ENCODE peak calls at places on chromosomes 1 and 21, in seven cellular contexts. F, E, M, U, C, G and A are unnamed samples.

GRCh38 chr1:6352138-6352563 is 41.4 kb downstream of the ACOT7 start:
- DNase-seq in F (no peak), E (peak; percentile 16), M (no peak), U (no peak), C (peak; percentile 39), G (no peak), A (no peak)

GRCh38 chr1:41355761-41356160 is 5.5 kb upstream of the FOXO6 start:
- DNase-seq in F (no peak), E (no peak), M (no peak), U (no peak), C (no peak), G (no peak), A (no peak)

GRCh38 chr1:8495928-8496401 is 178.1 kb downstream of the SLC45A1 start:
- DNase-seq in F (no peak), E (peak; percentile 21), M (no peak), U (no peak), C (no peak), G (no peak), A (no peak)

GRCh38 chr1:87814573-87814972 is 485.9 kb downstream of the LMO4 start:
- DNase-seq in F (no peak), E (peak; percentile 56), M (no peak), U (no peak), C (no peak), G (no peak), A (no peak)

GRCh38 chr1:239394107-239394506 is 7.7 kb downstream of the CHRM3 start:
- DNase-seq in F (no peak), E (no peak), M (no peak), U (no peak), C (no peak), G (no peak), A (no peak)

GRCh38 chr21:34243562-34243961 is 120.2 kb upstream of the KCNE2 start:
- DNase-seq in F (no peak), E (peak; percentile 1), M (no peak), U (no peak), C (peak; percentile 39), G (no peak), A (no peak)

GRCh38 chr1:1196431-1197187 is 9.8 kb downstream of the TNFRSF18 start:
- DNase-seq in F (no peak), E (no peak), M (no peak), U (no peak), C (no peak), G (no peak), A (no peak)

GRCh38 chr1:29332204-29332603 is 95.9 kb downstream of the PTPRU start:
- DNase-seq in F (no peak), E (peak; percentile 18), M (no peak), U (no peak), C (peak; percentile 16), G (peak; percentile 34), A (no peak)

GRCh38 chr1:85128296-85128695 is 72.5 kb downstream of the SYDE2 start:
- DNase-seq in F (no peak), E (peak; percentile 41), M (no peak), U (no peak), C (no peak), G (no peak), A (no peak)

GRCh38 chr1:216528816-216529215 is 105.6 kb upstream of the USH2A start:
- DNase-seq in F (no peak), E (no peak), M (no peak), U (no peak), C (peak; percentile 9), G (no peak), A (no peak)

GRCh38 chr1:207806531-207807394 is 54.9 kb downstream of the CD46 start:
- DNase-seq in F (no peak), E (peak; percentile 58), M (no peak), U (no peak), C (no peak), G (no peak), A (no peak)

GRCh38 chr1:246748867-246749266 is 24.7 kb downstream of the SCCPDH start:
- DNase-seq in F (no peak), E (no peak), M (no peak), U (no peak), C (no peak), G (no peak), A (no peak)

GRCh38 chr1:205983925-205984725 is 19.1 kb downstream of the RAB7B start:
- DNase-seq in F (peak; percentile 63), E (peak; percentile 59), M (peak; percentile 80), U (no peak), C (peak; percentile 89), G (peak; percentile 56), A (no peak)

GRCh38 chr1:119254067-119254720 is 113.7 kb upstream of the WARS2 start:
- DNase-seq in F (no peak), E (no peak), M (no peak), U (no peak), C (no peak), G (no peak), A (no peak)

GRCh38 chr1:210568631-210569030 is 239.9 kb downstream of the HHAT start:
- DNase-seq in F (no peak), E (no peak), M (no peak), U (no peak), C (no peak), G (no peak), A (no peak)

GRCh38 chr21:34817821-34818662 is 149.2 kb downstream of the CLIC6 start:
- DNase-seq in F (no peak), E (no peak), M (no peak), U (no peak), C (peak; percentile 78), G (no peak), A (no peak)

GRCh38 chr1:25037174-25038074 is 107.3 kb upstream of the RUNX3 start:
- DNase-seq in F (no peak), E (peak; percentile 13), M (no peak), U (no peak), C (peak; percentile 57), G (peak; percentile 25), A (no peak)

GRCh38 chr1:209844695-209845404 is 17.1 kb downstream of the UTP25 start:
- DNase-seq in F (no peak), E (no peak), M (no peak), U (no peak), C (no peak), G (no peak), A (no peak)

GRCh38 chr1:6090288-6090687 is 44.6 kb downstream of the KCNAB2 start:
- DNase-seq in F (no peak), E (no peak), M (no peak), U (no peak), C (no peak), G (no peak), A (no peak)

GRCh38 chr1:6037338-6037762 is 8.3 kb upstream of the KCNAB2 start:
- DNase-seq in F (no peak), E (no peak), M (no peak), U (no peak), C (no peak), G (no peak), A (no peak)

GRCh38 chr1:32962248-32962896 is 2.2 kb downstream of the RNF19B start:
- DNase-seq in F (no peak), E (no peak), M (no peak), U (no peak), C (peak; percentile 72), G (no peak), A (no peak)

GRCh38 chr1:236921610-236922009 is 82.6 kb downstream of the MT1HL1 start:
- DNase-seq in F (no peak), E (no peak), M (no peak), U (no peak), C (no peak), G (no peak), A (no peak)

GRCh38 chr1:45867697-45868346 is 64.4 kb downstream of the MAST2 start:
- DNase-seq in F (no peak), E (no peak), M (no peak), U (no peak), C (no peak), G (no peak), A (no peak)

GRCh38 chr1:199931666-199932377 is 95.7 kb upstream of the NR5A2 start:
- DNase-seq in F (peak; percentile 39), E (no peak), M (no peak), U (no peak), C (peak; percentile 76), G (no peak), A (no peak)

GRCh38 chr1:57824535-57824934 is 400.7 kb upstream of the DAB1 start:
- DNase-seq in F (no peak), E (no peak), M (no peak), U (no peak), C (no peak), G (no peak), A (no peak)

GRCh38 chr1:61081637-61082335 is 575 bp upstream of the NFIA start:
- DNase-seq in F (peak; percentile 45), E (peak; percentile 42), M (no peak), U (no peak), C (peak; percentile 49), G (no peak), A (no peak)

GRCh38 chr21:32131960-32132359 is 146.9 kb downstream of the MIS18A start:
- DNase-seq in F (no peak), E (peak; percentile 42), M (no peak), U (no peak), C (no peak), G (no peak), A (no peak)

GRCh38 chr1:20105856-20106255 is 13.5 kb downstream of the PLA2G2D start:
- DNase-seq in F (no peak), E (peak; percentile 62), M (no peak), U (no peak), C (peak; percentile 15), G (no peak), A (no peak)
- H3K27ac ChIP-seq in F (no peak overlapping the region), E (no peak overlapping the region), M (no peak overlapping the region), U (no peak overlapping the region), C (no peak overlapping the region), G (no peak overlapping the region), A (no peak overlapping the region)

GRCh38 chr1:228903573-228904122 is 168.4 kb downstream of the RHOU start:
- DNase-seq in F (no peak), E (peak; percentile 6), M (no peak), U (no peak), C (peak; percentile 27), G (no peak), A (no peak)
- H3K27ac ChIP-seq in F (peak overlapping the region; percentile 23), E (no peak overlapping the region), M (peak overlapping the region; percentile 87), U (peak overlapping the region; percentile 95), C (no peak overlapping the region), G (peak overlapping the region; percentile 63), A (peak overlapping the region; percentile 60)

GRCh38 chr1:36625253-36625958 is 142.7 kb upstream of the CSF3R start:
- DNase-seq in F (no peak), E (no peak), M (no peak), U (no peak), C (no peak), G (no peak), A (no peak)
- H3K27ac ChIP-seq in F (no peak overlapping the region), E (no peak overlapping the region), M (peak overlapping the region; percentile 70), U (no peak overlapping the region), C (no peak overlapping the region), G (no peak overlapping the region), A (no peak overlapping the region)

DNA sequence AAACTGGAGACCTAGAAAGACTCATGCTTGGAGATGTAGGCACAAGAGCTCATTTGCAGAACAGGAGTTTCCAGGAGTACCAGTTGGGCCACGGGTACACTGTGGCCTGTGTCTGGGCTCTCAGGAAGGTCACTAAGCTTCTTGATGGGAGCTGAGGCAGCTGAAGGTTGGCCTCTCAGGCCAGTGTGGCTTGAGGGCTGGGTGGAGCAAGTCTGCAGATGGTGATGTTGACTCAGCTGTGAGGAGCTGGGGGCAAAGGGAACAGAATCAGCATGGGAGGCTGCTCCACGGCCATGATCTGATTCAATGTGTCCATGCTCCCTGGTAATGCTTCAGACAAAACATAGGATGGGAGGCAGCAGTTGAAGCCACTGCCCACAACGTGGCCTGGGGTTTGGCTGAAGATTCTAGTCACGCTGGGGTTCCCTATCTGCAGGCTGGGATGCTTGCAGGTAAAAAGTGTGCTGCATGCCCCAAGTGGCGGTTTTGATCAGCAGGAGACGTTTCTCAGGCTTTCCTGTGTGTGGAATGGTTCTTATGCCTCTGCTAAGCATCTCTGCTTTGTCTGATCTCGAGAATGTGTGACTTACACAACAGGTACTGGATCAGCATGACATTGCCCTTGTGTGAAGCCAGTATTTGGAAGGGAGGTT is 15.4 kb upstream of the TENT5C start:
- DNase-seq in F (peak; percentile 63), E (no peak), M (no peak), U (no peak), C (peak; percentile 52), G (no peak), A (no peak)
- H3K27ac ChIP-seq in F (no peak overlapping the region), E (no peak overlapping the region), M (no peak overlapping the region), U (no peak overlapping the region), C (no peak overlapping the region), G (no peak overlapping the region), A (no peak overlapping the region)